ENCODE peak calls at places on chromosomes 16 and 17, in eight cellular contexts. One of them, this sample, is unnamed.

GRCh38 chr16:10921536-10922327 is 20.5 kb downstream of the DEXI start:
- DNase-seq in stimulated activated CD4-positive, alpha-beta T cell treated with anti-CD3 and anti-CD28 coated beads, Interleukin-12 subunit alpha, Interleukin-12 subunit beta, amount 100 ng/mL, for 4 hours: no peak
- DNase-seq in breast epithelium: no peak
- DNase-seq in activated CD8-positive, alpha-beta T cell treated with anti-CD3 and anti-CD28 coated beads for 36 hours: no peak
- DNase-seq in fibroblast of the aortic adventitia: peak; percentile 45
- DNase-seq in neural progenitor cell: no peak
- DNase-seq in stimulated activated naive B cell treated with anti-CD40 and anti-IgM and Interleukin-4, amounts not matched to agents 10 μg/mL and 1 μg/mL and 100 μg/mL, for 72 hours: no peak
- DNase-seq in PC-3: no peak
- DNase-seq in this sample: no peak

GRCh38 chr16:585351-585750 is 4.5 kb upstream of the RAB40C start:
- DNase-seq in fibroblast of the aortic adventitia: no peak
- DNase-seq in stimulated activated naive B cell treated with anti-CD40 and anti-IgM and Interleukin-4, amounts not matched to agents 10 μg/mL and 1 μg/mL and 100 μg/mL, for 72 hours: no peak
- DNase-seq in stimulated activated CD4-positive, alpha-beta T cell treated with anti-CD3 and anti-CD28 coated beads, Interleukin-12 subunit alpha, Interleukin-12 subunit beta, amount 100 ng/mL, for 4 hours: no peak
- DNase-seq in PC-3: no peak
- DNase-seq in neural progenitor cell: peak; percentile 56
- DNase-seq in breast epithelium: no peak
- DNase-seq in activated CD8-positive, alpha-beta T cell treated with anti-CD3 and anti-CD28 coated beads for 36 hours: no peak
- DNase-seq in this sample: peak; percentile 72

GRCh38 chr17:74445156-74445555 is 13.3 kb downstream of the GPRC5C start:
- DNase-seq in stimulated activated naive B cell treated with anti-CD40 and anti-IgM and Interleukin-4, amounts not matched to agents 10 μg/mL and 1 μg/mL and 100 μg/mL, for 72 hours: no peak
- DNase-seq in breast epithelium: no peak
- DNase-seq in PC-3: no peak
- DNase-seq in activated CD8-positive, alpha-beta T cell treated with anti-CD3 and anti-CD28 coated beads for 36 hours: no peak
- DNase-seq in stimulated activated CD4-positive, alpha-beta T cell treated with anti-CD3 and anti-CD28 coated beads, Interleukin-12 subunit alpha, Interleukin-12 subunit beta, amount 100 ng/mL, for 4 hours: no peak
- DNase-seq in fibroblast of the aortic adventitia: no peak
- DNase-seq in neural progenitor cell: no peak
- DNase-seq in this sample: no peak

GRCh38 chr16:87436225-87437172 is 44.4 kb downstream of the MAP1LC3B start:
- DNase-seq in stimulated activated CD4-positive, alpha-beta T cell treated with anti-CD3 and anti-CD28 coated beads, Interleukin-12 subunit alpha, Interleukin-12 subunit beta, amount 100 ng/mL, for 4 hours: peak; percentile 11
- DNase-seq in neural progenitor cell: no peak
- DNase-seq in stimulated activated naive B cell treated with anti-CD40 and anti-IgM and Interleukin-4, amounts not matched to agents 10 μg/mL and 1 μg/mL and 100 μg/mL, for 72 hours: no peak
- DNase-seq in breast epithelium: no peak
- DNase-seq in fibroblast of the aortic adventitia: peak; percentile 57
- DNase-seq in PC-3: no peak
- DNase-seq in activated CD8-positive, alpha-beta T cell treated with anti-CD3 and anti-CD28 coated beads for 36 hours: peak; percentile 65
- DNase-seq in this sample: no peak

GRCh38 chr17:36901506-36901905 is 35.8 kb upstream of the LHX1 start:
- DNase-seq in neural progenitor cell: peak; percentile 47
- DNase-seq in fibroblast of the aortic adventitia: peak; percentile 30
- DNase-seq in breast epithelium: no peak
- DNase-seq in stimulated activated naive B cell treated with anti-CD40 and anti-IgM and Interleukin-4, amounts not matched to agents 10 μg/mL and 1 μg/mL and 100 μg/mL, for 72 hours: no peak
- DNase-seq in activated CD8-positive, alpha-beta T cell treated with anti-CD3 and anti-CD28 coated beads for 36 hours: no peak
- DNase-seq in stimulated activated CD4-positive, alpha-beta T cell treated with anti-CD3 and anti-CD28 coated beads, Interleukin-12 subunit alpha, Interleukin-12 subunit beta, amount 100 ng/mL, for 4 hours: no peak
- DNase-seq in PC-3: no peak
- DNase-seq in this sample: no peak

GRCh38 chr17:82228278-82228841 is 482 bp upstream of the SLC16A3 start:
- DNase-seq in stimulated activated CD4-positive, alpha-beta T cell treated with anti-CD3 and anti-CD28 coated beads, Interleukin-12 subunit alpha, Interleukin-12 subunit beta, amount 100 ng/mL, for 4 hours: peak; percentile 51
- DNase-seq in stimulated activated naive B cell treated with anti-CD40 and anti-IgM and Interleukin-4, amounts not matched to agents 10 μg/mL and 1 μg/mL and 100 μg/mL, for 72 hours: no peak
- DNase-seq in PC-3: no peak
- DNase-seq in activated CD8-positive, alpha-beta T cell treated with anti-CD3 and anti-CD28 coated beads for 36 hours: peak; percentile 75
- DNase-seq in breast epithelium: no peak
- DNase-seq in fibroblast of the aortic adventitia: no peak
- DNase-seq in neural progenitor cell: peak; percentile 57
- DNase-seq in this sample: peak; percentile 54

GRCh38 chr17:73545633-73546032 is 98.6 kb downstream of the SDK2 start:
- DNase-seq in activated CD8-positive, alpha-beta T cell treated with anti-CD3 and anti-CD28 coated beads for 36 hours: no peak
- DNase-seq in breast epithelium: no peak
- DNase-seq in fibroblast of the aortic adventitia: no peak
- DNase-seq in neural progenitor cell: no peak
- DNase-seq in stimulated activated CD4-positive, alpha-beta T cell treated with anti-CD3 and anti-CD28 coated beads, Interleukin-12 subunit alpha, Interleukin-12 subunit beta, amount 100 ng/mL, for 4 hours: no peak
- DNase-seq in stimulated activated naive B cell treated with anti-CD40 and anti-IgM and Interleukin-4, amounts not matched to agents 10 μg/mL and 1 μg/mL and 100 μg/mL, for 72 hours: no peak
- DNase-seq in PC-3: no peak
- DNase-seq in this sample: no peak

GRCh38 chr16:83538707-83539106 is 269.1 kb upstream of the HSBP1 start:
- DNase-seq in breast epithelium: no peak
- DNase-seq in activated CD8-positive, alpha-beta T cell treated with anti-CD3 and anti-CD28 coated beads for 36 hours: no peak
- DNase-seq in neural progenitor cell: no peak
- DNase-seq in stimulated activated CD4-positive, alpha-beta T cell treated with anti-CD3 and anti-CD28 coated beads, Interleukin-12 subunit alpha, Interleukin-12 subunit beta, amount 100 ng/mL, for 4 hours: no peak
- DNase-seq in stimulated activated naive B cell treated with anti-CD40 and anti-IgM and Interleukin-4, amounts not matched to agents 10 μg/mL and 1 μg/mL and 100 μg/mL, for 72 hours: no peak
- DNase-seq in fibroblast of the aortic adventitia: no peak
- DNase-seq in PC-3: no peak
- DNase-seq in this sample: no peak

GRCh38 chr16:86396918-86397317 is 113.4 kb upstream of the FOXF1 start:
- DNase-seq in breast epithelium: no peak
- DNase-seq in activated CD8-positive, alpha-beta T cell treated with anti-CD3 and anti-CD28 coated beads for 36 hours: no peak
- DNase-seq in stimulated activated CD4-positive, alpha-beta T cell treated with anti-CD3 and anti-CD28 coated beads, Interleukin-12 subunit alpha, Interleukin-12 subunit beta, amount 100 ng/mL, for 4 hours: no peak
- DNase-seq in stimulated activated naive B cell treated with anti-CD40 and anti-IgM and Interleukin-4, amounts not matched to agents 10 μg/mL and 1 μg/mL and 100 μg/mL, for 72 hours: no peak
- DNase-seq in PC-3: peak; percentile 37
- DNase-seq in neural progenitor cell: no peak
- DNase-seq in fibroblast of the aortic adventitia: peak; percentile 80
- DNase-seq in this sample: peak; percentile 82

GRCh38 chr17:3659541-3660111 is 8.8 kb downstream of the TAX1BP3 start:
- DNase-seq in stimulated activated naive B cell treated with anti-CD40 and anti-IgM and Interleukin-4, amounts not matched to agents 10 μg/mL and 1 μg/mL and 100 μg/mL, for 72 hours: no peak
- DNase-seq in PC-3: peak; percentile 58
- DNase-seq in stimulated activated CD4-positive, alpha-beta T cell treated with anti-CD3 and anti-CD28 coated beads, Interleukin-12 subunit alpha, Interleukin-12 subunit beta, amount 100 ng/mL, for 4 hours: no peak
- DNase-seq in neural progenitor cell: no peak
- DNase-seq in breast epithelium: peak; percentile 37
- DNase-seq in activated CD8-positive, alpha-beta T cell treated with anti-CD3 and anti-CD28 coated beads for 36 hours: no peak
- DNase-seq in fibroblast of the aortic adventitia: peak; percentile 97
- DNase-seq in this sample: peak; percentile 24

GRCh38 chr16:13377143-13377542 is 475.7 kb downstream of the SHISA9 start:
- DNase-seq in activated CD8-positive, alpha-beta T cell treated with anti-CD3 and anti-CD28 coated beads for 36 hours: no peak
- DNase-seq in neural progenitor cell: no peak
- DNase-seq in stimulated activated CD4-positive, alpha-beta T cell treated with anti-CD3 and anti-CD28 coated beads, Interleukin-12 subunit alpha, Interleukin-12 subunit beta, amount 100 ng/mL, for 4 hours: no peak
- DNase-seq in breast epithelium: no peak
- DNase-seq in PC-3: no peak
- DNase-seq in fibroblast of the aortic adventitia: no peak
- DNase-seq in stimulated activated naive B cell treated with anti-CD40 and anti-IgM and Interleukin-4, amounts not matched to agents 10 μg/mL and 1 μg/mL and 100 μg/mL, for 72 hours: no peak
- DNase-seq in this sample: no peak

GRCh38 chr17:78675316-78675616 is 98.1 kb upstream of the DNAH17 start:
- DNase-seq in breast epithelium: no peak
- DNase-seq in fibroblast of the aortic adventitia: no peak
- DNase-seq in PC-3: no peak
- DNase-seq in stimulated activated CD4-positive, alpha-beta T cell treated with anti-CD3 and anti-CD28 coated beads, Interleukin-12 subunit alpha, Interleukin-12 subunit beta, amount 100 ng/mL, for 4 hours: no peak
- DNase-seq in neural progenitor cell: no peak
- DNase-seq in stimulated activated naive B cell treated with anti-CD40 and anti-IgM and Interleukin-4, amounts not matched to agents 10 μg/mL and 1 μg/mL and 100 μg/mL, for 72 hours: no peak
- DNase-seq in activated CD8-positive, alpha-beta T cell treated with anti-CD3 and anti-CD28 coated beads for 36 hours: no peak
- DNase-seq in this sample: no peak

GRCh38 chr17:36731091-36731490 is 129.7 kb downstream of the MRM1 start:
- DNase-seq in PC-3: peak; percentile 36
- DNase-seq in fibroblast of the aortic adventitia: no peak
- DNase-seq in stimulated activated CD4-positive, alpha-beta T cell treated with anti-CD3 and anti-CD28 coated beads, Interleukin-12 subunit alpha, Interleukin-12 subunit beta, amount 100 ng/mL, for 4 hours: no peak
- DNase-seq in breast epithelium: peak; percentile 67
- DNase-seq in stimulated activated naive B cell treated with anti-CD40 and anti-IgM and Interleukin-4, amounts not matched to agents 10 μg/mL and 1 μg/mL and 100 μg/mL, for 72 hours: no peak
- DNase-seq in activated CD8-positive, alpha-beta T cell treated with anti-CD3 and anti-CD28 coated beads for 36 hours: no peak
- DNase-seq in neural progenitor cell: no peak
- DNase-seq in this sample: peak; percentile 88

GRCh38 chr16:87410530-87410929 is 18.4 kb downstream of the MAP1LC3B start:
- DNase-seq in fibroblast of the aortic adventitia: no peak
- DNase-seq in neural progenitor cell: no peak
- DNase-seq in breast epithelium: no peak
- DNase-seq in activated CD8-positive, alpha-beta T cell treated with anti-CD3 and anti-CD28 coated beads for 36 hours: no peak
- DNase-seq in stimulated activated naive B cell treated with anti-CD40 and anti-IgM and Interleukin-4, amounts not matched to agents 10 μg/mL and 1 μg/mL and 100 μg/mL, for 72 hours: no peak
- DNase-seq in PC-3: no peak
- DNase-seq in stimulated activated CD4-positive, alpha-beta T cell treated with anti-CD3 and anti-CD28 coated beads, Interleukin-12 subunit alpha, Interleukin-12 subunit beta, amount 100 ng/mL, for 4 hours: no peak
- DNase-seq in this sample: no peak

GRCh38 chr16:70495425-70496182 is 27.8 kb downstream of the COG4 start:
- DNase-seq in breast epithelium: no peak
- DNase-seq in activated CD8-positive, alpha-beta T cell treated with anti-CD3 and anti-CD28 coated beads for 36 hours: no peak
- DNase-seq in fibroblast of the aortic adventitia: no peak
- DNase-seq in stimulated activated CD4-positive, alpha-beta T cell treated with anti-CD3 and anti-CD28 coated beads, Interleukin-12 subunit alpha, Interleukin-12 subunit beta, amount 100 ng/mL, for 4 hours: no peak
- DNase-seq in PC-3: no peak
- DNase-seq in stimulated activated naive B cell treated with anti-CD40 and anti-IgM and Interleukin-4, amounts not matched to agents 10 μg/mL and 1 μg/mL and 100 μg/mL, for 72 hours: no peak
- DNase-seq in neural progenitor cell: no peak
- DNase-seq in this sample: no peak

GRCh38 chr16:65054457-65054856 is 67.4 kb downstream of the CDH11 start:
- DNase-seq in neural progenitor cell: no peak
- DNase-seq in breast epithelium: no peak
- DNase-seq in fibroblast of the aortic adventitia: peak; percentile 50
- DNase-seq in activated CD8-positive, alpha-beta T cell treated with anti-CD3 and anti-CD28 coated beads for 36 hours: no peak
- DNase-seq in stimulated activated CD4-positive, alpha-beta T cell treated with anti-CD3 and anti-CD28 coated beads, Interleukin-12 subunit alpha, Interleukin-12 subunit beta, amount 100 ng/mL, for 4 hours: no peak
- DNase-seq in stimulated activated naive B cell treated with anti-CD40 and anti-IgM and Interleukin-4, amounts not matched to agents 10 μg/mL and 1 μg/mL and 100 μg/mL, for 72 hours: no peak
- DNase-seq in PC-3: no peak
- DNase-seq in this sample: no peak

GRCh38 chr17:81906476-81907218 is 4.6 kb downstream of the PCYT2 start:
- DNase-seq in stimulated activated CD4-positive, alpha-beta T cell treated with anti-CD3 and anti-CD28 coated beads, Interleukin-12 subunit alpha, Interleukin-12 subunit beta, amount 100 ng/mL, for 4 hours: no peak
- DNase-seq in neural progenitor cell: no peak
- DNase-seq in activated CD8-positive, alpha-beta T cell treated with anti-CD3 and anti-CD28 coated beads for 36 hours: no peak
- DNase-seq in fibroblast of the aortic adventitia: no peak
- DNase-seq in stimulated activated naive B cell treated with anti-CD40 and anti-IgM and Interleukin-4, amounts not matched to agents 10 μg/mL and 1 μg/mL and 100 μg/mL, for 72 hours: no peak
- DNase-seq in breast epithelium: no peak
- DNase-seq in PC-3: no peak
- DNase-seq in this sample: no peak

GRCh38 chr17:28115046-28115445 is 72.6 kb downstream of the NLK start:
- DNase-seq in stimulated activated CD4-positive, alpha-beta T cell treated with anti-CD3 and anti-CD28 coated beads, Interleukin-12 subunit alpha, Interleukin-12 subunit beta, amount 100 ng/mL, for 4 hours: no peak
- DNase-seq in PC-3: no peak
- DNase-seq in neural progenitor cell: no peak
- DNase-seq in stimulated activated naive B cell treated with anti-CD40 and anti-IgM and Interleukin-4, amounts not matched to agents 10 μg/mL and 1 μg/mL and 100 μg/mL, for 72 hours: no peak
- DNase-seq in fibroblast of the aortic adventitia: no peak
- DNase-seq in activated CD8-positive, alpha-beta T cell treated with anti-CD3 and anti-CD28 coated beads for 36 hours: no peak
- DNase-seq in breast epithelium: no peak
- DNase-seq in this sample: no peak

GRCh38 chr17:2853722-2854580 is 57.7 kb downstream of the RAP1GAP2 start:
- DNase-seq in stimulated activated CD4-positive, alpha-beta T cell treated with anti-CD3 and anti-CD28 coated beads, Interleukin-12 subunit alpha, Interleukin-12 subunit beta, amount 100 ng/mL, for 4 hours: no peak
- DNase-seq in breast epithelium: no peak
- DNase-seq in neural progenitor cell: peak; percentile 70
- DNase-seq in activated CD8-positive, alpha-beta T cell treated with anti-CD3 and anti-CD28 coated beads for 36 hours: peak; percentile 29
- DNase-seq in PC-3: peak; percentile 34
- DNase-seq in fibroblast of the aortic adventitia: no peak
- DNase-seq in stimulated activated naive B cell treated with anti-CD40 and anti-IgM and Interleukin-4, amounts not matched to agents 10 μg/mL and 1 μg/mL and 100 μg/mL, for 72 hours: no peak
- DNase-seq in this sample: no peak

This sample was measured in HT-29.